ENCODE peak calls at places on chromosomes 13 and 19, in five cellular contexts. L is HL-60; G is stimulated activated CD4-positive, alpha-beta T cell treated with anti-CD3 and anti-CD28 coated beads, Interleukin-1b, Interleukin-23, amount 100 ng/mL, for 1 hour; J is heart right ventricle; K is colonic mucosa. T is an unnamed sample.

GRCh38 chr13:50400035-50400726 is 384.9 kb downstream of the KCNRG start:
- DNase-seq in L (no peak), G (no peak), J (peak; percentile 48), K (no peak), T (no peak)

GRCh38 chr13:73722120-73722519 is 412.1 kb downstream of the KLF12 start:
- DNase-seq in L (no peak), G (no peak), J (no peak), K (no peak), T (no peak)

GRCh38 chr13:110397445-110397844 is 90.4 kb downstream of the COL4A2 start:
- DNase-seq in L (no peak), G (no peak), J (no peak), K (no peak), T (no peak)

GRCh38 chr13:80237646-80238045 is 103.3 kb downstream of the SPRY2 start:
- DNase-seq in L (no peak), G (no peak), J (no peak), K (no peak), T (no peak)

GRCh38 chr19:6551091-6551490 is 20.3 kb downstream of the TNFSF9 start:
- DNase-seq in L (no peak), G (no peak), J (no peak), K (no peak), T (no peak)

GRCh38 chr19:6199240-6199983 is 63.9 kb downstream of the ACSBG2 start:
- DNase-seq in L (peak; percentile 98), G (peak; percentile 98), J (peak; percentile 100), K (peak; percentile 98), T (peak; percentile 100)

GRCh38 chr19:7294571-7295212 is 478 bp upstream of the INSR start:
- DNase-seq in L (peak; percentile 85), G (no peak), J (peak; percentile 81), K (peak; percentile 79), T (peak; percentile 60)

GRCh38 chr19:16216744-16217670 is 19.3 kb downstream of the AP1M1 start:
- DNase-seq in L (no peak), G (no peak), J (no peak), K (no peak), T (no peak)

GRCh38 chr13:65656740-65657329 is 1573.3 kb downstream of the PCDH9 start:
- DNase-seq in L (no peak), G (no peak), J (no peak), K (no peak), T (peak; percentile 2)

GRCh38 chr19:14363203-14364097 is 17.8 kb upstream of the ADGRE5 start:
- DNase-seq in L (peak; percentile 70), G (no peak), J (peak; percentile 87), K (peak; percentile 71), T (no peak)

GRCh38 chr13:26254583-26255102 is 714 bp downstream of the CDK8 start:
- DNase-seq in L (peak; percentile 72), G (peak; percentile 20), J (peak; percentile 54), K (peak; percentile 65), T (peak; percentile 39)

GRCh38 chr13:44801990-44802389 is 187.3 kb downstream of the NUFIP1 start:
- DNase-seq in L (peak; percentile 55), G (no peak), J (no peak), K (no peak), T (peak; percentile 79)

GRCh38 chr19:6589711-6590457 is 1.1 kb downstream of the CD70 start:
- DNase-seq in L (no peak), G (no peak), J (no peak), K (no peak), T (no peak)

GRCh38 chr13:102197193-102197592 is 204.7 kb downstream of the FGF14 start:
- DNase-seq in L (peak; percentile 14), G (no peak), J (no peak), K (no peak), T (no peak)

GRCh38 chr13:113528101-113528797 is 37.7 kb upstream of the DCUN1D2 start:
- DNase-seq in L (peak; percentile 75), G (no peak), J (no peak), K (no peak), T (no peak)

GRCh38 chr19:2822846-2823245 is 3.2 kb downstream of the ZNF554 start:
- DNase-seq in L (no peak), G (no peak), J (no peak), K (no peak), T (no peak)

GRCh38 chr19:28332886-28333285 is 880.1 kb downstream of the UQCRFS1 start:
- DNase-seq in L (no peak), G (no peak), J (no peak), K (no peak), T (no peak)

GRCh38 chr19:35596366-35596999 is 10.5 kb downstream of the PMIS2 start:
- DNase-seq in L (no peak), G (no peak), J (no peak), K (no peak), T (no peak)

GRCh38 chr13:36885901-36886300 is 34.1 kb downstream of the SMAD9 start:
- DNase-seq in L (no peak), G (no peak), J (no peak), K (no peak), T (no peak)